ENCODE peak calls at places on chromosomes 7 and 10, in five cellular contexts. J is H1, O is H9, P is neuronal stem cell, L is trophoblast cell. F is an unnamed sample.

GRCh38 chr7:99270702-99271101 is 1.9 kb upstream of the MYH16 start:
- DNase-seq in J (no peak), O (peak), P (no peak), L (peak), F (no peak)

GRCh38 chr10:576130-576465 is 113.4 kb downstream of the DIP2C start:
- DNase-seq in J (no peak), O (no peak), P (no peak), L (no peak), F (no peak)

GRCh38 chr10:1968257-1969025 is 231.1 kb upstream of the ADARB2 start:
- DNase-seq in J (no peak), O (no peak), P (no peak), L (no peak), F (no peak)

GRCh38 chr7:155269766-155270585 is 27.7 kb upstream of the INSIG1 start:
- DNase-seq in J (no peak), O (no peak), P (no peak), L (peak), F (no peak)

GRCh38 chr7:122307228-122307619 is 2.7 kb upstream of the FEZF1 start:
- DNase-seq in J (peak), O (peak), P (no peak), L (no peak), F (no peak)

GRCh38 chr7:44959433-44959951 is 19.3 kb downstream of the MYO1G start:
- DNase-seq in J (no peak), O (no peak), P (no peak), L (peak), F (peak)

GRCh38 chr10:86113983-86114382 is 252.6 kb downstream of the GRID1 start:
- DNase-seq in J (no peak), O (peak), P (no peak), L (no peak), F (no peak)

GRCh38 chr10:96417432-96417831 is 58.6 kb upstream of the OPALIN start:
- DNase-seq in J (peak), O (peak), P (no peak), L (no peak), F (peak)

GRCh38 chr7:77566421-77566820 is 29.3 kb downstream of the PTPN12 start:
- DNase-seq in J (no peak), O (no peak), P (no peak), L (no peak), F (no peak)

GRCh38 chr7:95026421-95027072 is 119.2 kb downstream of the PPP1R9A start:
- DNase-seq in J (no peak), O (no peak), P (no peak), L (no peak), F (peak)

GRCh38 chr10:133438711-133439273 is 14.4 kb upstream of the SPRN start:
- DNase-seq in J (no peak), O (no peak), P (no peak), L (no peak), F (no peak)
- H2BK12ac ChIP-seq in J (no peak), O (no peak), P (no peak), L (no peak), F (no peak)

GRCh38 chr7:71637578-71637977 is 505.6 kb downstream of the GALNT17 start:
- DNase-seq in J (no peak), O (no peak), P (no peak), L (no peak), F (peak)

GRCh38 chr7:71638108-71638507 is 506.2 kb downstream of the GALNT17 start:
- DNase-seq in J (no peak), O (no peak), P (no peak), L (no peak), F (no peak)

GRCh38 chr7:71636329-71636728 is 504.4 kb downstream of the GALNT17 start:
- DNase-seq in J (no peak), O (peak), P (no peak), L (no peak), F (peak)

GRCh38 chr7:71630521-71630920 is 498.6 kb downstream of the GALNT17 start:
- DNase-seq in J (no peak), O (no peak), P (no peak), L (no peak), F (no peak)

DNA sequence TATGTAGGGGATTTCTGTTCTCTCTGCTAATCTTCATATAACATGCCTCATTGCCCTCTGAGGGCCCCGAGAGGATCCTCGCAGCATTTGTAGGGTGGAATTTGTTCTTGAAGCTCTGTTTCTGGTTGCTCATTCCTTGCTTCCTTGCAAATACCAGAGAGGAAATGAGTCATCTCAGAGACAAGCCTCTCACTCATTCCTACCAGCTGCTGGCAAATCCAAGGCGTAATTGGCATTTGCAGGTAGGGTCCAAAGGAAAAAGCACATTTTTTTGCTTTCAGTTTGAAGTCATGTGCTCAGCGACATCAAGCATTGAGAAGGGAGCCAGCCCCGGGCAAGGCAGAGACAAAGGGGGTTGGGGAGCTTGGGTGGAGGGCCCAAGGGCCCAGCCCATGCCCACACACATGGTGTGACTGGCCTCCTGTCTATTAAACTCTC is 501.6 kb downstream of the GALNT17 start:
- DNase-seq in J (no peak), O (peak), P (no peak), L (no peak), F (peak)
- H3K9ac ChIP-seq in J (no peak), O (no peak), P (no peak), L (no peak), F (peak)

DNA sequence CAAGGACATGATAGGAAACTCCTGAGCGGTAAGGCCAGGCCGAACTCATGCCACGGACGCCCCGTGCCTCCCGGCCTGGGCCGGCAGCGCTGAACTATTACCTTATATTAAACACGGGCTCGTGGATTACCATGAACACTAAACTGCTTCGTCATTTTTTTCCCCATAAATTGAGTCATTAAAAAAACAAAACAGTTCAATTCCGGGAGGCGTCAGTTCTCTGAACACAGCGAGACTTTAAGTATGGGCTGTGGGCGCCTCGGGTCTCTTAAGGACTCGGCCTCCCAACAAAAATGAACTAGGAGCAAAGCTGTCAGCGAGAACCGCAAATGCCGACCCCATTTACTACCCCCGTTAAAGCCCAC is 519 bp downstream of the PITRM1 start:
- DNase-seq in J (no peak), O (no peak), P (no peak), L (peak), F (peak)
- H2BK120ac ChIP-seq in J (no peak), O (no peak), P (no peak), L (no peak), F (no peak)

GRCh38 chr7:25802473-25802872 is 349.5 kb upstream of the NFE2L3 start:
- DNase-seq in J (no peak), O (no peak), P (no peak), L (no peak), F (no peak)
- H2BK12ac ChIP-seq in J (no peak), O (no peak), P (no peak), L (no peak), F (no peak)

GRCh38 chr7:128322040-128322643 is 21.6 kb downstream of the RBM28 start:
- DNase-seq in J (no peak), O (no peak), P (no peak), L (peak), F (peak)
- H3K9ac ChIP-seq in J (no peak), O (no peak), P (no peak), L (no peak), F (peak)

GRCh38 chr7:66163186-66163610 is 41.9 kb upstream of the TPST1 start:
- DNase-seq in J (no peak), O (no peak), P (no peak), L (no peak), F (no peak)
- H2BK120ac ChIP-seq in J (no peak), O (no peak), P (no peak), L (no peak), F (no peak)

DNA sequence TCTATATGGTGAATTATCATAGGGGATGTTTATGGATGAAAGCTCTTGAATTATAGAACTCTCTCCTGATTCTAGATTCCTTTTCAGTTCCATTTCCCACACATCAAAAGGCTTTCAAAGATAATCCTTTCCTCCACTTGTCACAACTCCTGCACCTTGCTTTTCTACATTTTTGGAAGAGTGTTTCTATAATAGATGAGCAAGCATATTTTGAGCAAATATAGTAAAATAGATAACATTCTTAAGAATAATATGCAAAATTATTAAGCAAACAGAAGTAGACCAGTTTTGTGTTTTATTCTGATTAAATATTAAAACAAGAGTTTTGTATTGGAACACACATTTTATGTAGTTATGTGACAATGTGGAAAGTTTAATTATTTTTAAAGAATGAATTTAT is 340.7 kb downstream of the EXOC4 start:
- DNase-seq in J (no peak), O (no peak), P (no peak), L (no peak), F (no peak)
- H2BK12ac ChIP-seq in J (no peak), O (no peak), P (no peak), L (no peak), F (no peak)

GRCh38 chr10:27197980-27198645 is 42.5 kb downstream of the ACBD5 start:
- DNase-seq in J (no peak), O (no peak), P (no peak), L (no peak), F (no peak)

GRCh38 chr10:27188897-27189296 is 33.7 kb downstream of the MASTL start:
- DNase-seq in J (no peak), O (no peak), P (no peak), L (no peak), F (no peak)

GRCh38 chr10:27188259-27188658 is 33.1 kb downstream of the MASTL start:
- DNase-seq in J (no peak), O (no peak), P (no peak), L (no peak), F (no peak)

GRCh38 chr10:27190508-27190907 is 35.4 kb downstream of the MASTL start:
- DNase-seq in J (no peak), O (no peak), P (no peak), L (no peak), F (peak)

GRCh38 chr10:27192284-27192683 is 37.1 kb downstream of the MASTL start:
- DNase-seq in J (no peak), O (no peak), P (no peak), L (peak), F (peak)
- H3K9ac ChIP-seq in J (no peak), O (no peak), P (no peak), L (no peak), F (peak)